ENCODE peak calls at places on chromosomes 2 and 18, in four cellular contexts. C, Q, W and L are unnamed samples.

GRCh38 chr2:215920244-215921100 is 92.9 kb downstream of the MREG start:
- DNase-seq in Q (no peak), W (peak; percentile 81), C (peak; percentile 37), L (peak; percentile 87)

GRCh38 chr2:86543335-86543734 is 19.9 kb downstream of the CHMP3 start:
- DNase-seq in Q (no peak), W (no peak), C (no peak), L (no peak)

GRCh38 chr2:119197529-119198266 is 25.9 kb upstream of the STEAP3 start:
- DNase-seq in W (peak; percentile 24), C (no peak), Q (no peak), L (no peak)

GRCh38 chr2:64482765-64483504 is 29.0 kb downstream of the LGALSL start:
- DNase-seq in Q (no peak), C (no peak), W (no peak), L (no peak)

GRCh38 chr2:154233231-154233630 is 361.5 kb downstream of the GALNT13 start:
- DNase-seq in C (no peak), Q (no peak), W (no peak), L (no peak)

GRCh38 chr18:12765127-12765526 is 62.3 kb downstream of the PSMG2 start:
- DNase-seq in Q (no peak), W (no peak), C (no peak), L (no peak)

GRCh38 chr2:241891315-241891987 is 21.9 kb downstream of the RTP5 start:
- DNase-seq in Q (no peak), C (no peak), W (no peak), L (no peak)

GRCh38 chr2:6352247-6352646 is 513.5 kb downstream of the CMPK2 start:
- DNase-seq in W (no peak), Q (peak; percentile 94), C (no peak), L (no peak)

GRCh38 chr2:109562421-109562820 is 51.3 kb downstream of the SEPTIN10 start:
- DNase-seq in W (peak; percentile 33), C (no peak), Q (no peak), L (no peak)

GRCh38 chr2:13021470-13021957 is 304.8 kb downstream of the TRIB2 start:
- DNase-seq in W (no peak), Q (no peak), C (no peak), L (no peak)

GRCh38 chr2:110101911-110102774 is 13.5 kb downstream of the MALL start:
- DNase-seq in W (no peak), C (no peak), Q (no peak), L (peak; percentile 32)

GRCh38 chr2:64913357-64913869 is 75.8 kb upstream of the SLC1A4 start:
- DNase-seq in C (peak; percentile 31), W (peak; percentile 47), Q (no peak), L (no peak)

GRCh38 chr2:134203175-134203574 is 50.7 kb upstream of the MGAT5 start:
- DNase-seq in W (no peak), Q (no peak), C (no peak), L (no peak)

GRCh38 chr2:201360256-201360655 is 3.1 kb upstream of the FLACC1 start:
- DNase-seq in W (no peak), Q (no peak), C (no peak), L (no peak)

GRCh38 chr18:22314001-22314400 is 103.7 kb downstream of the CTAGE1 start:
- DNase-seq in W (no peak), Q (no peak), C (no peak), L (no peak)

GRCh38 chr2:8290771-8291352 is 391.0 kb upstream of the ID2 start:
- DNase-seq in W (no peak), Q (no peak), C (no peak), L (no peak)

GRCh38 chr2:20620696-20621365 is 30.1 kb downstream of the HS1BP3 start:
- DNase-seq in C (no peak), W (no peak), Q (no peak), L (no peak)

GRCh38 chr2:46836295-46837111 is 79.1 kb downstream of the MCFD2 start:
- DNase-seq in Q (no peak), W (no peak), C (no peak), L (no peak)

GRCh38 chr18:59823611-59824195 is 76.1 kb upstream of the PMAIP1 start:
- DNase-seq in Q (no peak), C (peak; percentile 36), W (peak; percentile 60), L (peak; percentile 51)

GRCh38 chr18:48792611-48793368 is 158.0 kb downstream of the SMAD7 start:
- DNase-seq in Q (no peak), W (no peak), C (no peak), L (no peak)

GRCh38 chr2:67463810-67464209 is 66.7 kb downstream of the ETAA1 start:
- DNase-seq in C (no peak), Q (no peak), W (no peak), L (peak; percentile 17)

GRCh38 chr2:223114917-223115316 is 62.9 kb downstream of the KCNE4 start:
- DNase-seq in Q (no peak), C (no peak), W (no peak), L (no peak)

GRCh38 chr2:222714361-222715256 is 43.2 kb downstream of the MOGAT1 start:
- DNase-seq in Q (no peak), W (peak; percentile 50), C (no peak), L (no peak)

GRCh38 chr2:203310688-203311087 is 17.5 kb upstream of the ABI2 start:
- DNase-seq in C (no peak), Q (no peak), W (no peak), L (no peak)

GRCh38 chr2:231200805-231201474 is 2.5 kb downstream of the ARMC9 start:
- DNase-seq in Q (no peak), C (peak; percentile 45), W (no peak), L (no peak)

GRCh38 chr2:80073134-80073561 is 231.4 kb downstream of the LRRTM1 start:
- DNase-seq in C (peak; percentile 63), Q (peak; percentile 3), W (peak; percentile 60), L (peak; percentile 16)

GRCh38 chr2:127279781-127280180 is 14.2 kb downstream of the ERCC3 start:
- DNase-seq in W (no peak), Q (no peak), C (no peak), L (no peak)

GRCh38 chr2:173881466-173881865 is 83.7 kb downstream of the SP3 start:
- DNase-seq in Q (no peak), W (no peak), C (no peak), L (peak; percentile 49)

GRCh38 chr2:156505696-156506095 is 69.5 kb downstream of the GPD2 start:
- DNase-seq in C (no peak), W (no peak), Q (no peak), L (no peak)

GRCh38 chr2:85444629-85445028 is 26.1 kb downstream of the SH2D6 start:
- DNase-seq in W (no peak), C (no peak), Q (no peak), L (no peak)

GRCh38 chr2:6167592-6168138 is 475.5 kb downstream of the SOX11 start:
- DNase-seq in Q (no peak), C (no peak), W (no peak), L (no peak)

DNA sequence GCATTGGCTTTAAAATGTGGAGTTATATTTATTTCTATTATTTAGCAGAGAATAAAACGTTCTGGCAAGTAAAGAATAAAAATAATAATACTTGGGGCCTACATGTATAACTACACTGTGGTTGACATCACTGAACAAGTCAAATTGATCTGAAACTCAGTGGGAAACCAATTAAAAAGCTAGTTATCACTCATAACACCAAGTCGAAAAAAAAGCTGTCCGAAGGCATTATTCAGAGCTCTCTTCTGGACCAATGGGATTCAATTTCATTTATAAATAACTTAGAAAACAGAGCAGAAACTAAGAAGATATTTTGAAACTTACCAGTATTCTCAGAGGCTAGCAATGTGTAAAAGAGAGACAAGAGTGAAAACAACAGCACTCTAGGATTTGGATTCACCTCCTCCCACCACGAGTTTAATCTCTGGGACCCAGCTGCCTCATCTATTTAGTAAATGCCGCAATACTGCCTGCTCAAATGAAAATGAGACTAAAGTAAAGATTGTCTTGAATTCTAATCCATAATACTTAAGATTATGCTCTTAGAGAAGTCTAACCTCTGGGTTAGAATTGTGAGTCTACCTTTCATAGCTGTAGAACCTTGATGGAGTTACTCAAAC is 128.4 kb downstream of the NBAS start:
- DNase-seq in C (no peak), W (no peak), Q (no peak), L (no peak)
- TF ChIP-seq POLR2AphosphoS5 in C (no peak), W (no peak), Q (no peak), L (no peak)

GRCh38 chr2:219497495-219498279 is 1.0 kb upstream of the GMPPA start:
- DNase-seq in C (peak; percentile 87), W (peak; percentile 38), Q (no peak), L (peak; percentile 78)
- TF ChIP-seq EZH2 in C (no peak), W (peak; percentile 75), Q (peak; percentile 53), L (peak; percentile 9)

DNA sequence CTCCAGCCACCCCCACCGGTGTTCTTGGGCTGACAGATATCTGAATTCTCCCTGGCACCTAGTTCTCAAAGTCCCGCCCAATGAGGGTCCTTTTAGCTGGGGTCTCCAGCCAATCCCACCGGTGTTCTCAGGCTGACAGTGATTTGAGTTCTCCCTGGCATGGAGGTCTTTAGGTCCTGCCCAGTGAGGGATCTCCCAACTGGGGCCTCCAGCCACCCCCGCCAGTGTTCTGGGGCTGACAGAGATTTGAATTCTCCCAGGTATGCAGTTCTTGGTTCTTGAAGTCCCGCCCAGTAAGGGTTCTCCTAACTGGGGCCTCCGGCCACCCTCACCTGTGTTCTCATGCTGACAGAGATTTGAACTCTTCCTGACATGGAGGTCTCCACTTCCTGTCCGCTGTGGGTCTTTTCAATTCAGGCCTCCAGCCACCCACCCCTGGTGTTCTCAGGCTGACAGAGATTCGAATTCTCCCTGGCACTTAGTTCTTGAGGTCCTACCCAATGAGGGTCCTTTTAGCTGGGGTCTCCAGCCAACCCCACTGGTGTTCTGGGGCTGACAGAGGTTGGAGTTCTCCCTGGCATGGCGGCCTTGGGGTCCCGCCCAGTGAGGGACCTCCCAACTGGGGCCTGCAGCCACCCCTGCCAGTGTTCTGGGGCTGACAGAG is 154.6 kb downstream of the ANKRD36 start:
- DNase-seq in Q (no peak), C (no peak), W (peak; percentile 1), L (peak; percentile 1)
- TF ChIP-seq MYC in Q (no peak), C (no peak), W (no peak), L (no peak)

GRCh38 chr2:217915706-217916105 is 87.1 kb downstream of the TNS1 start:
- DNase-seq in W (no peak), C (no peak), Q (no peak), L (no peak)

GRCh38 chr2:217913415-217913814 is 89.4 kb downstream of the TNS1 start:
- DNase-seq in C (no peak), W (no peak), Q (no peak), L (no peak)

GRCh38 chr2:217912030-217913024 is 90.5 kb downstream of the TNS1 start:
- DNase-seq in C (no peak), Q (no peak), W (no peak), L (no peak)

GRCh38 chr2:217914878-217915277 is 87.9 kb downstream of the TNS1 start:
- DNase-seq in W (no peak), Q (no peak), C (no peak), L (no peak)

GRCh38 chr2:217914078-217914477 is 88.7 kb downstream of the TNS1 start:
- DNase-seq in Q (no peak), C (no peak), W (no peak), L (no peak)
- TF ChIP-seq POLR2AphosphoS5 in Q (no peak), C (no peak), W (no peak), L (no peak)

GRCh38 chr18:62543021-62543420 is 20.2 kb downstream of the ZCCHC2 start:
- DNase-seq in W (no peak), Q (no peak), C (no peak), L (no peak)
- TF ChIP-seq EZH2 in W (no peak), Q (no peak), C (no peak), L (no peak)

GRCh38 chr2:234191819-234192407 is 141.4 kb downstream of the SPP2 start:
- DNase-seq in Q (no peak), W (no peak), C (no peak), L (no peak)
- TF ChIP-seq MYC in Q (no peak), W (no peak), C (no peak), L (no peak)